ENCODE peak calls at places on chromosome 14, in four cellular contexts. D is K562, R is HCT116, L is HepG2. J is an unnamed sample.

GRCh38 chr14:72476657-72477499 is 417.0 kb downstream of the DPF3 start:
- DNase-seq in L (no peak), R (peak), D (no peak), J (peak)

GRCh38 chr14:95507701-95508103 is 8.7 kb downstream of the SYNE3 start:
- DNase-seq in D (no peak), L (no peak), R (no peak), J (no peak)

GRCh38 chr14:23114669-23115491 is 4.2 kb downstream of the CEBPE start:
- DNase-seq in D (no peak), L (peak), R (peak), J (no peak)

GRCh38 chr14:95877633-95878032 is 1.0 kb downstream of the TUNAR start:
- DNase-seq in D (no peak), R (no peak), L (no peak), J (no peak)

GRCh38 chr14:97603201-97603600 is 806.0 kb downstream of the VRK1 start:
- DNase-seq in D (no peak), L (no peak), R (no peak), J (no peak)

GRCh38 chr14:73058923-73059311 is 583 bp downstream of the RBM25 start:
- DNase-seq in D (peak), L (peak), R (no peak), J (no peak)

GRCh38 chr14:55739967-55740707 is 160.1 kb downstream of the KTN1 start:
- DNase-seq in R (no peak), D (no peak), L (no peak), J (no peak)

GRCh38 chr14:87142568-87143211 is 850.3 kb downstream of the GALC start:
- DNase-seq in L (no peak), R (no peak), D (no peak), J (no peak)

GRCh38 chr14:34462132-34462893 is at the start of gene SPTSSA:
- DNase-seq in R (peak), L (peak), D (peak), J (peak)

GRCh38 chr14:28831126-28831525 is 64.5 kb downstream of the FOXG1 start:
- DNase-seq in R (no peak), L (no peak), D (peak), J (no peak)

GRCh38 chr14:69048456-69048855 is 69.4 kb upstream of the ACTN1 start:
- DNase-seq in L (no peak), D (no peak), R (no peak), J (no peak)

GRCh38 chr14:37592288-37593274 is 2.5 kb downstream of the FOXA1 start:
- DNase-seq in L (no peak), R (no peak), D (no peak), J (no peak)

GRCh38 chr14:61841145-61841544 is 78.9 kb downstream of the SNAPC1 start:
- DNase-seq in L (no peak), R (no peak), D (no peak), J (no peak)

GRCh38 chr14:61545716-61546455 is 149.4 kb upstream of the HIF1A start:
- DNase-seq in L (no peak), R (no peak), D (no peak), J (no peak)

GRCh38 chr14:95585971-95586620 is 51.2 kb downstream of the GLRX5 start:
- DNase-seq in D (no peak), L (no peak), R (no peak), J (no peak)

GRCh38 chr14:73977896-73978295 is 27.8 kb downstream of the COQ6 start:
- DNase-seq in L (no peak), R (no peak), D (no peak), J (no peak)

GRCh38 chr14:51367600-51367931 is 127.5 kb downstream of the TMX1 start:
- DNase-seq in R (no peak), D (no peak), L (no peak), J (no peak)

GRCh38 chr14:61110683-61111082 is 129.6 kb downstream of the SLC38A6 start:
- DNase-seq in D (no peak), L (no peak), R (no peak), J (no peak)

GRCh38 chr14:99280041-99280731 is 8.2 kb upstream of the BCL11B start:
- DNase-seq in L (no peak), R (no peak), D (no peak), J (no peak)

GRCh38 chr14:27386391-27386790 is 788.6 kb upstream of the NOVA1 start:
- DNase-seq in R (no peak), D (no peak), L (no peak), J (no peak)

GRCh38 chr14:56686416-56686815 is 106.8 kb downstream of the TMEM260 start:
- DNase-seq in R (no peak), D (no peak), L (peak), J (peak)

GRCh38 chr14:55689971-55690871 is 110.2 kb downstream of the KTN1 start:
- DNase-seq in L (no peak), D (no peak), R (no peak), J (no peak)

GRCh38 chr14:23627961-23628360 is 8.2 kb upstream of the DHRS2 start:
- DNase-seq in L (no peak), R (no peak), D (no peak), J (no peak)

GRCh38 chr14:99201351-99202073 is 70.5 kb downstream of the BCL11B start:
- DNase-seq in D (no peak), R (no peak), L (no peak), J (no peak)

GRCh38 chr14:72049462-72049861 is 117.2 kb downstream of the RGS6 start:
- DNase-seq in D (no peak), R (peak), L (no peak), J (no peak)

GRCh38 chr14:68513838-68514610 is 278.8 kb downstream of the ZFP36L1 start:
- DNase-seq in R (no peak), D (no peak), L (no peak), J (no peak)

GRCh38 chr14:103629503-103630121 is 601 bp downstream of the KLC1 start:
- DNase-seq in R (no peak), D (peak), L (no peak), J (no peak)

GRCh38 chr14:78164226-78164853 is 5.8 kb upstream of the NRXN3 start:
- DNase-seq in D (peak), L (peak), R (peak), J (peak)

GRCh38 chr14:76754586-76754985 is 6.7 kb upstream of the VASH1 start:
- DNase-seq in D (no peak), L (no peak), R (no peak), J (no peak)
- TF ChIP-seq YY1 in D (no peak), L (no peak), R (no peak), J (no peak)

GRCh38 chr14:70809238-70810214 is at the start of gene MAP3K9:
- DNase-seq in D (peak), R (peak), L (peak), J (peak)

GRCh38 chr14:70811065-70811464 is 1.8 kb upstream of the MAP3K9 start:
- DNase-seq in L (no peak), D (no peak), R (no peak), J (no peak)

GRCh38 chr14:70808023-70808401 is 1.3 kb downstream of the MAP3K9 start:
- DNase-seq in D (no peak), R (peak), L (peak), J (no peak)

GRCh38 chr14:70810621-70811020 is 1.3 kb upstream of the MAP3K9 start:
- DNase-seq in L (no peak), R (no peak), D (no peak), J (no peak)

DNA sequence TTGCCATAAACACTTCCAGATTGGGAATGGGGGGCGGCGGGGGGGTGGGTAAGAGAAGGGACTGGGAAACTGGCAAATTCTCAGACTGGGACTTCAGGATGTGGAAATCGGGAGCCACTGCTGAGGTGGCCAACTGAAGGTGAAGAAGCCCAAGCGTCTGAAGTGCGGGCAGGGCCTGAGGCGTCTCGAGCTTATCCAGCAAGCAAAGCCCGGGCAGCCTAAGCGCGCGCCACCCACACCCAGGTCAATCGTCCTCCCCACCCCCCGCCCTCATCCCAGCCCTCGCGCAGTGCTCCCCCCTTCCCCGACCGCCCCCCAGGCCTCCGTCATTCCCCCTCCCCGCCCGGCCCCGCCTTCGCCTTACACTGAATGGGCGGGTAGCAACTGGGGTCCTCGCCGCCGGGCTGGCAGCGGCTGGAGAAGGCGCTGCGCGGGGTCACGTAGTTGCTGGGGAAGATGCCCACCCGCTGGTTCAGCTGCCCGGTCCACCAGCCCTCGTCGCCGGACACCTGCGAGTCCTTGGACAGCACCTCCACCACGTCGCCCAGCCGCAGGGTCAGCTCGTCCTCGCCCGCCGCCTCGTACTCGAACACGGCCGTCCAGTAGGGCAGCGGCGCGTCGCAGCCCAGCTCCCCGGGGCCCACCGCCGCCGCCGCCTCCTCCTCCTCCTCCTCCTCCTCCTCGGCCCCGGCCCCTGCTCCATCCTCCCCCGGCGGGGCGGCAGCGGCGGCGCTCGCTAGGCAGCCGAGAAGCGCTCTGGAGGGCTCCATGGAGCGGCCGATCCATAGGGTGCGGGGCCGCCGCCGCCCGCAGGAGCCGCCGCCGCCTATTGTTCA is 693 bp downstream of the MAP3K9 start:
- DNase-seq in D (no peak), L (no peak), R (no peak), J (no peak)
- TF ChIP-seq YY1 in D (no peak), L (peak), R (no peak), J (no peak)

GRCh38 chr14:89720076-89720687 is 234.3 kb downstream of the EFCAB11 start:
- DNase-seq in R (no peak), D (no peak), L (no peak), J (no peak)

GRCh38 chr14:89721991-89722390 is 232.5 kb downstream of the EFCAB11 start:
- DNase-seq in R (no peak), L (no peak), D (no peak), J (no peak)

GRCh38 chr14:89721330-89721729 is 233.2 kb downstream of the EFCAB11 start:
- DNase-seq in R (no peak), D (no peak), L (no peak), J (no peak)

GRCh38 chr14:89719371-89720075 is 235.0 kb downstream of the EFCAB11 start:
- DNase-seq in R (no peak), L (no peak), D (no peak), J (no peak)

GRCh38 chr14:89720741-89721315 is 233.7 kb downstream of the EFCAB11 start:
- DNase-seq in D (no peak), R (no peak), L (no peak), J (peak)
- TF ChIP-seq YY1 in D (no peak), R (no peak), L (no peak), J (no peak)

GRCh38 chr14:49447725-49448124 is 138.5 kb downstream of the RPS29 start:
- DNase-seq in D (no peak), R (no peak), L (no peak), J (no peak)

GRCh38 chr14:49446801-49447200 is 139.4 kb downstream of the RPS29 start:
- DNase-seq in D (no peak), R (no peak), L (no peak), J (no peak)

DNA sequence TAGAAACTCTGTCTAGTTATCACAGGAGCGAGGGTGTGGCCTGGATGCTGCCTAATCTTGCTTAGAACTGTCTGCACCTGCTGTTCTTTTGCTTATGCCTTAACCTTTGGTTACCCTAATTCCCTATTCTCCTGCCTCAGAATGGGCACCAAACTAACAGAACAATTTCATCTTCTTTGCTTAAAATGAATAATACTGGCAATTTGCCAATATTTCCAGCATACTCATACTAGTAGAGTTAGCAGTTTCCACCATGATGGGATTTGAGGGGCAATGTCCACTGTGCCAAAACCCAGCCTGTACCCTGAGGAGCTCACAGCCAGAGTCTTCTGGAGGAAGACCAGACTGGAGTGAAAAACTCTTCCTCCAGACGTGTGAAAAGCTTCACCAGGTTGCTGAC is 136.4 kb downstream of the RPS29 start:
- DNase-seq in R (no peak), D (no peak), L (no peak), J (no peak)
- TF ChIP-seq YY1 in R (no peak), D (no peak), L (no peak), J (no peak)

DNA sequence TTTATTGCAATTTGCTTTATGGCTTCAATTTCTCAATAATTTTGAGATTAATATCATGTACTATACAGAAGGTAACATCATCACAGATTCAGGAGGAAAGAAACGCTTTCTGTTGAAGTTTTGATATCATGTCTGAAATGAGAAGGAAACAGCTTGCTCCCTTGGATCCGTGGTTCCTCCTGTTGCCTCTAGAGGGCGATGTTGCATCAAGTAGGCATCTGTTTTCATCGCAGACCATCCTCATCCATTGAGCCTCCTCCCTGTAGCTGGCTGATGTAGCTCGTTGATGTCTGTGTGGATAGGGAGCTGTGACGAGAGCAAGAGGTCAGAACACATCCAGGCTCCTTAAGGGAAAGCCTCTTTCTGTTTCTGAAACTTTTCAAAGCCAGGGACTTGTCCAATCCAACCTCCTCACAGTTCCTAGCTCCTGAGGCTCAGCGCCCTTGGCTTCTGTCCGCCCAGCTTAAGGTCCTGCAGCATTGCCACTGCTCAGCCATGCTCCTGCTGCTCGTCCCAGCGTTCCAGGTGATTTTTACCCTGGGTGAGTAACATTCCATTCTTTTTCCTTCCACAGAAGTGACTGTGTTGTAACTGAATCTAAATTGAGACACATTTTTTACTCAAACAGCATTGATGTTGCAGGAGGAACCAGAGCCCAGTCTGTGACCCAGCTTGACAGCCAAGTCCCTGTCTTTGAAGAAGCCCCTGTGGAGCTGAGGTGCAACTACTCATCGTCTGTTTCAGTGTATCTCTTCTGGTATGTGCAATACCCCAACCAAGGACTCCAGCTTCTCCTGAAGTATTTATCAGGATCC is 304.8 kb upstream of the OR4E1 start:
- DNase-seq in L (peak), R (peak), D (peak), J (peak)
- TF ChIP-seq YY1 in L (no peak), R (no peak), D (no peak), J (no peak)

DNA sequence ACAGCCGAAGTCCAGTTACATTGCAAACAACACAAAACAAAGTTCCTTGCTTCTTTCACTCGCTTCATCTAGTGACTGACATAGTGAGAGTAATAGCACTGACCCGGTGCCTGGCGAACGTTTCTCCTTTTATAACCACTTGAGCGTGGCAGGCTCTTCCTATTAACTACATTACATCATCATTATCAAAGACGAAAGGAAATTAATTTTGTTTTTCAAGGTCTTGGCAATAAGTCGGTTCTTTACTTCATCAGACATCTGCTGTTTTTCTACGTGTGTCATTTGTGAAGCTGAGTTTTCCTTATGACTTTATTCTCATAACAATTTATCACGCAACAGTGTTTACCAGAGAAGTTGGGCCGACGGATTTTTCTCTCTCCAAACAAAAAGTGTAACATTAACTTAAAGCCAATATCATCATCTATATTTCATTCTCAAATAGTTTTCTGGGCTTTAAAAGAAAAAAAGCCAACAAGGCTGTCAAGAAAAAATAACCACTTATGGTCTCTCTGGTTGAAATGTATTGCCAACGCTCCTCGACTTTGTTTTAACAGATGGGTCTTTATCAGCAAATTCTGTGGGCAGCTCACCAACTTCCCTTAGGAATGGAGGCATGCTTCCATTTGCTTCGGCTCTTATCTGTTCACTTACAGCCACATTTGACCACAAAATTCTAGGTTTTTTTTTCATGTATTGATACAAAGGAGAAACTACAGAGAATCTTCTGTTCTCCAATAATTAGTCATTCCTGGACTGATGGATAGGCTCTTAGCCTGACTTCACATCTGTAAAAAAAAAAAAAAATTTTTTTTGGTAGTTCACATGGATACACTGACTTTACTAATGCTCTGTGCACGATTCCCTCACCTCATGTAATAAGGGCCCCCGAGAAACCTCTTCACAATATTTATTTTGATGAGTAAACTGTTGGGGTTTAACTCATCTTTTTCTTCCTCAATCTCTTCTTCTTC is 97.1 kb upstream of the CDKN3 start:
- DNase-seq in L (peak), R (no peak), D (no peak), J (no peak)
- TF ChIP-seq YY1 in L (no peak), R (no peak), D (no peak), J (no peak)

GRCh38 chr14:48129472-48129871 is 454.1 kb upstream of the MDGA2 start:
- DNase-seq in R (no peak), L (no peak), D (no peak), J (no peak)

GRCh38 chr14:48127674-48128073 is 452.3 kb upstream of the MDGA2 start:
- DNase-seq in R (no peak), L (no peak), D (no peak), J (no peak)

DNA sequence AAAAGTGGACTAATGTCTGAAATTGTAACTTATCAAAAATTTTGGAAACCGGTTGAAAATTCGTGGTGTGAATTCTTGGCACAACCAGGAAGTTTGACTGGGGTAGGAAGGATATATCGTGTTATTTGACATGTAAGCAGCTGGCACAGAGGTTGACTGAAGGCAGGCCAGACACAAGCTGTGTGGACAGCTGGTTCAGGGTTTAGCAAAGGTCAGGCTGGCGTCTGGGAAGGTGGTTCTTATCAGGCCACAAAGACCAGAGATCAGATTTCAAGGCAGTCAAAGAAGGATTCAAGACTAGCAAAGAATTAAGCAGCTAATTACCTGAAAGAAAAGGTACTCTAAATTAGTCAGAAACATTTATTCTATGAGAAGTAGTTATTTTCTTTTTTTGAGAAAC is 450.2 kb upstream of the MDGA2 start:
- DNase-seq in L (no peak), D (no peak), R (no peak), J (no peak)
- TF ChIP-seq YY1 in L (no peak), D (no peak), R (no peak), J (no peak)

DNA sequence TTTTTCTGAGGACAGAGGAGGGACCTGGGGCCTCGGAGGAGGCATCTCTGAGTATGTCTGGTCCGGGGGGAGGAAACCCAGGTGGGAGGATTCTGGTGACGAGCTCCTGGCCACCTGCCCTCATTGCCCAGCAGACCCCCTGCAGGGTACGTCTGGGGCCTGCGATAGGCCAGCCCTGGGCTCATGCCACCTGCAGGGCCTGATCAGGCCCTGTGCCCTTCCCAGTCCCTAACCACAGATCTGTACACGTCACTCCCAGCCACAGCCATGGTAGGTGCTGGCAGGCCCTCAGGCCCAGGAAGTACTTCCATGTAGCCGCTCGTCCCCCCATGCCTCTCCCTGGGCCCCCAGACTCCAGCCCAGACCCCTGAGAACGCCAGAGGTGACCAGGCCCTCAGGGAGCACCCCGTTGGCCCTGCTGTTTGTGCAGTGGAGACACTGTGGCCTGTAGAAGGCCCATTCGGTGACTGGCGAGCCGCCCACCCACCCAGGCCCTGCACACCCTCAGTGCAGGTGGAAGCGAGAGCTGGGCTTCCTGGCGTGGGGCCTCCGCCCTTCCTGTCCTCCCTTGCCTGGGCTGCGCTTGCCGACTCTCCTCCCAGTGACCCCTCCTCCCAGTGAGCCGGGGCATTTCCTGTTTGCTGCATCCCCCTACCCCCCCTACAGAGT is 5.7 kb downstream of the INF2 start:
- DNase-seq in D (no peak), L (no peak), R (no peak), J (no peak)
- TF ChIP-seq YY1 in D (no peak), L (no peak), R (no peak), J (no peak)

J was measured in NT2/D1.